ENCODE peak calls at places on chromosome 22, in five cellular contexts. O is stomach, V is sigmoid colon, D is endothelial cell of umbilical vein, S is K562. L is an unnamed sample.
A peak's percentile ranks its signal among the peaks of the same experiment; 100 is the strongest.

GRCh38 chr22:31089101-31090100 is 8.3 kb downstream of the SMTN start:
- DNase-seq in O (peak; percentile 54), V (peak; percentile 91), D (peak; percentile 34), S (peak; percentile 61), L (peak; percentile 71)

GRCh38 chr22:32478994-32479393 is 4.4 kb downstream of the FBXO7 start:
- DNase-seq in O (no peak), V (no peak), D (no peak), S (no peak), L (no peak)

GRCh38 chr22:44200855-44201550 is 20.3 kb downstream of the PARVG start:
- DNase-seq in O (no peak), V (peak; percentile 67), D (no peak), S (no peak), L (no peak)

GRCh38 chr22:39090426-39091064 is 6.5 kb upstream of the APOBEC3H start:
- DNase-seq in O (peak; percentile 53), V (no peak), D (no peak), S (no peak), L (peak; percentile 60)

GRCh38 chr22:48627203-48627602 is 1200.5 kb downstream of the BRD1 start:
- DNase-seq in O (no peak), V (no peak), D (no peak), S (no peak), L (no peak)

GRCh38 chr22:21759631-21760030 is 24.0 kb upstream of the YPEL1 start:
- DNase-seq in O (no peak), V (no peak), D (no peak), S (no peak), L (no peak)

GRCh38 chr22:23243006-23243573 is 62.8 kb downstream of the BCR start:
- DNase-seq in O (no peak), V (no peak), D (no peak), S (peak; percentile 64), L (no peak)

GRCh38 chr22:21446128-21446826 is 20.9 kb upstream of the TMEM191C start:
- DNase-seq in O (peak; percentile 18), V (peak; percentile 56), D (no peak), S (no peak), L (no peak)

GRCh38 chr22:23179381-23180294 is 671 bp upstream of the BCR start:
- DNase-seq in O (peak; percentile 44), V (peak; percentile 78), D (peak; percentile 50), S (no peak), L (peak; percentile 34)

GRCh38 chr22:49023879-49024774 is 803.5 kb downstream of the BRD1 start:
- DNase-seq in O (no peak), V (peak; percentile 47), D (no peak), S (no peak), L (no peak)

GRCh38 chr22:20393705-20394476 is at the start of gene ZNF74:
- DNase-seq in O (peak; percentile 90), V (peak; percentile 95), D (peak; percentile 87), S (peak; percentile 98), L (peak; percentile 91)

GRCh38 chr22:50314455-50315288 is 7.2 kb upstream of the PLXNB2 start:
- DNase-seq in O (peak; percentile 54), V (no peak), D (no peak), S (peak; percentile 52), L (peak; percentile 89)

GRCh38 chr22:20843501-20843900 is 15.1 kb downstream of the PI4KA start:
- DNase-seq in O (no peak), V (no peak), D (no peak), S (peak; percentile 35), L (no peak)

GRCh38 chr22:23503142-23503541 is 76.9 kb downstream of the IGLL1 start:
- DNase-seq in O (no peak), V (no peak), D (no peak), S (no peak), L (no peak)

GRCh38 chr22:46068176-46068907 is 82.0 kb upstream of the PPARA start:
- DNase-seq in O (no peak), V (no peak), D (peak; percentile 71), S (no peak), L (no peak)

GRCh38 chr22:47401592-47401898 is 639.1 kb downstream of the TBC1D22A start:
- DNase-seq in O (no peak), V (no peak), D (no peak), S (no peak), L (no peak)

GRCh38 chr22:44224166-44224565 is 43.4 kb downstream of the PARVG start:
- DNase-seq in O (no peak), V (peak; percentile 39), D (no peak), S (no peak), L (no peak)

GRCh38 chr22:21849489-21849888 is 18.0 kb downstream of the MAPK1 start:
- DNase-seq in O (no peak), V (no peak), D (no peak), S (no peak), L (no peak)

GRCh38 chr22:28994522-28994921 is 67.1 kb downstream of the C22orf31 start:
- DNase-seq in O (no peak), V (no peak), D (no peak), S (no peak), L (no peak)

GRCh38 chr22:49829044-49829719 is 1.5 kb upstream of the BRD1 start:
- DNase-seq in O (no peak), V (no peak), D (no peak), S (no peak), L (no peak)

GRCh38 chr22:21657020-21657360 is 8.8 kb upstream of the PPIL2 start:
- DNase-seq in O (no peak), V (no peak), D (no peak), S (no peak), L (no peak)

GRCh38 chr22:45672564-45673481 is 1.2 kb downstream of the ATXN10 start:
- DNase-seq in O (no peak), V (no peak), D (no peak), S (no peak), L (no peak)

GRCh38 chr22:20086101-20086599 is 6.1 kb downstream of the DGCR8 start:
- DNase-seq in O (no peak), V (no peak), D (no peak), S (no peak), L (no peak)

GRCh38 chr22:20428496-20429253 is 8.9 kb downstream of the SCARF2 start:
- DNase-seq in O (no peak), V (peak; percentile 60), D (no peak), S (no peak), L (no peak)

GRCh38 chr22:23219317-23219716 is 39.0 kb downstream of the BCR start:
- DNase-seq in O (no peak), V (no peak), D (no peak), S (no peak), L (no peak)

GRCh38 chr22:48404801-48405447 is 1422.7 kb downstream of the BRD1 start:
- DNase-seq in O (no peak), V (no peak), D (no peak), S (no peak), L (no peak)

GRCh38 chr22:30829901-30830550 is 135.4 kb downstream of the OSBP2 start:
- DNase-seq in O (peak; percentile 19), V (no peak), D (peak; percentile 63), S (no peak), L (no peak)

GRCh38 chr22:45534339-45535192 is 31.9 kb downstream of the FBLN1 start:
- DNase-seq in O (no peak), V (peak; percentile 82), D (no peak), S (no peak), L (no peak)

DNA sequence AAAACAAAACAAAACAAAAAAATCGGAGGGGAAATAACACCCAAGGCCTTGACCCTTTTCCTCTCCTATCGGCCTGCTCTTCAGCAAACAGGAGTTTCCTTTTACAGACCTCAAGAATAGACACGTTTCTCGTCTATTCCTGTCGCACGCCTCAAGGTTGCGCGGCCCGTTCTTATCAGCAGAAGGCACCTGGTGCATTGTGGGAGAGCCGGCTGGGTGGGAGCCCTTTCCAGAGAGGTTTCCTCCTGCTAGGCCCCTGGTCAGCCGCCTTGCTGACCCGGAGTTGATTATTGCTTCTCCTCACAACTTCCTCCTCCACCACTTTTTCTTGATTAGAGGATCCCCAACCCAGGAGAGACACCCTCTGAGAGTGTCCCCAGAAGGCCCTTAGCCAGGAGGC is 497.3 kb downstream of the MIAT start:
- DNase-seq in O (no peak), V (no peak), D (peak; percentile 95), S (peak; percentile 28), L (no peak)
- TF ChIP-seq POLR2AphosphoS5 in O (no peak), V (no peak), D (peak; percentile 19), S (no peak), L (no peak)

GRCh38 chr22:24954856-24955255 is 2.3 kb downstream of the KIAA1671 start:
- DNase-seq in O (no peak), V (no peak), D (no peak), S (no peak), L (no peak)
- H3K27ac ChIP-seq in O (no peak overlapping the region), V (no peak overlapping the region), D (no peak overlapping the region), S (no peak overlapping the region), L (peak overlapping the region; percentile 84)

DNA sequence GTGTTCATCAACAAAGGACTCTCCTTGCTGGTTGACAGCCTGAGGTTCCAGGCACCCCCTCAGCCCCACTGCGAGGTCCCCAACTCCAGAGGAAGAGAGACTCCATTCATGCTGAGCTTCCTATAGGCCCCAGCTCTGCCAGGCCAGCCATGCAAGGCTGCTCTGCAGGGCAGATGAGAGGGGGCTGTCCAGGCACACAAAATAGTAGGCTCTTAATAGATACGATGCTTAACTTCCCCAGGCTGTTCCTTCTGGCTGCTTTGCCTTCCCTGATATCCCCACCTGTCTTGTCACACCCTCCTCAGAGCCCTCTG is 45.0 kb upstream of the CRYBB3 start:
- DNase-seq in O (no peak), V (no peak), D (no peak), S (no peak), L (no peak)
- TF ChIP-seq CTCF in O (no peak), V (no peak), D (no peak), S (no peak), L (no peak)

GRCh38 chr22:37194750-37195149 is 6.7 kb upstream of the C1QTNF6 start:
- DNase-seq in O (no peak), V (no peak), D (no peak), S (no peak), L (no peak)

GRCh38 chr22:37195921-37196320 is 7.9 kb upstream of the C1QTNF6 start:
- DNase-seq in O (no peak), V (no peak), D (peak; percentile 30), S (no peak), L (no peak)

GRCh38 chr22:37198290-37199102 is 10.4 kb upstream of the C1QTNF6 start:
- DNase-seq in O (peak; percentile 88), V (peak; percentile 89), D (peak; percentile 71), S (peak; percentile 73), L (peak; percentile 94)

GRCh38 chr22:37197451-37198289 is 9.6 kb upstream of the C1QTNF6 start:
- DNase-seq in O (peak; percentile 51), V (peak; percentile 89), D (peak; percentile 35), S (no peak), L (peak; percentile 72)

DNA sequence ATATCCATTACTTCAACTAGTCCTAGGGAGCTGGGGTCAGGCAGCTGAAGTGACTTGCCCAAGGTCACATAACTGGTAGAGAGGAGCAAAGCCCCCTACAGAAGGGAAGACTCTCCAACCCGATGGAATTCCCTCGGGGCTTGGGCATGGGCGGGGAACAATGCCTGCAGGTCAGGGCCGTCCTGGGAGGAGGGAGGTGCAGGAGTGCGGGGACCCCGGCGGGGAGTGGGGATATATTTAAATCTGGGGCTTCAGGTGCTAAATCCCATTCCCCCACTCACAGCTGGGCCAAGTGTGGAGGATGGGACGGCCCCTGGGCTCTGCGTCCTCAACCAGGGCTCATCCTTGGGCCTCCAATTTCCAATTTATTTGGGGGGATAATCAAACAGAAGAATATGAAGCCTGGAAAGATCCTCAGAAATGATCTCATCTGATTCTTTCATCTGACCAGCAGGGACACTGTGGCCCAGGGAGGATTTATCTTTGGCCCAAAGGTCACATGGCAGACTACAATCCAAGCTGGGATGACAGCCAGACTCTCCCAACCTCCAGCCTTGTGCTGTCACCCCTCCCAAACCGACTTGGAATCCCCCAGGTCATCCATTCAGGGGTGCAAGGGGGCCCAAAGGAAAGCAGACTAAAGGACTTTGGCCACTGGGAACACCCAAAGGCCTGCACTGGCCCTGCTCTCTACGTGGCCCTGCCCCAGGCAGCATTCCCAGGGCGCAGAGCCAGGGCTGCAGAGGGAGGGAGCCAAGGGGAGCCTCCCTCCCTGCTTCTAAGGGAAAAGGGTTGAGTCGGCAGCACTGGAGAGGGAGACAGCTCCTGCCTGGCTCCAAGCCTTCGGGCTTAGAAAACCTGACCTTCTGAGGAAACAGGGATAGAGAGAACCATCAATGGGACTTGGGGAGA is 8.7 kb upstream of the C1QTNF6 start:
- DNase-seq in O (peak; percentile 91), V (peak; percentile 95), D (peak; percentile 74), S (no peak), L (peak; percentile 91)
- TF ChIP-seq POLR2AphosphoS5 in O (peak; percentile 69), V (peak; percentile 24), D (no peak), S (no peak), L (peak; percentile 63)